ENCODE peak calls at places on chromosomes 4 and X, in nine cellular contexts. One of them, this sample, is unnamed.

GRCh38 chrX:31126205-31126604 is 54.4 kb upstream of the FTHL17 start:
- DNase-seq in progenitor cell of endocrine pancreas: no peak
- DNase-seq in CD4-positive, alpha-beta T cell: no peak
- DNase-seq in fibroblast of mammary gland: peak
- DNase-seq in LHCN-M2: peak
- DNase-seq in GM12891: no peak
- DNase-seq in brain microvascular endothelial cell: peak
- DNase-seq in mesendoderm: peak
- DNase-seq in Caki2: no peak
- DNase-seq in this sample: no peak

GRCh38 chr4:73001885-73002284 is 67.6 kb downstream of the COX18 start:
- DNase-seq in progenitor cell of endocrine pancreas: no peak
- DNase-seq in CD4-positive, alpha-beta T cell: no peak
- DNase-seq in fibroblast of mammary gland: no peak
- DNase-seq in LHCN-M2: no peak
- DNase-seq in GM12891: no peak
- DNase-seq in brain microvascular endothelial cell: no peak
- DNase-seq in mesendoderm: peak
- DNase-seq in Caki2: no peak
- DNase-seq in this sample: no peak

GRCh38 chrX:47723083-47723482 is 64.1 kb upstream of the UXT start:
- DNase-seq in progenitor cell of endocrine pancreas: no peak
- DNase-seq in CD4-positive, alpha-beta T cell: no peak
- DNase-seq in fibroblast of mammary gland: no peak
- DNase-seq in LHCN-M2: no peak
- DNase-seq in GM12891: no peak
- DNase-seq in brain microvascular endothelial cell: no peak
- DNase-seq in mesendoderm: no peak
- DNase-seq in Caki2: no peak
- DNase-seq in this sample: no peak

GRCh38 chrX:9339603-9340569 is 125.0 kb upstream of the TBL1X start:
- DNase-seq in progenitor cell of endocrine pancreas: no peak
- DNase-seq in CD4-positive, alpha-beta T cell: peak
- DNase-seq in fibroblast of mammary gland: no peak
- DNase-seq in LHCN-M2: peak
- DNase-seq in GM12891: no peak
- DNase-seq in brain microvascular endothelial cell: no peak
- DNase-seq in mesendoderm: no peak
- DNase-seq in Caki2: no peak
- DNase-seq in this sample: no peak

GRCh38 chr4:978957-979701 is 5.8 kb upstream of the DGKQ start:
- DNase-seq in progenitor cell of endocrine pancreas: no peak
- DNase-seq in CD4-positive, alpha-beta T cell: no peak
- DNase-seq in fibroblast of mammary gland: peak
- DNase-seq in LHCN-M2: no peak
- DNase-seq in GM12891: no peak
- DNase-seq in brain microvascular endothelial cell: no peak
- DNase-seq in mesendoderm: peak
- DNase-seq in Caki2: no peak
- DNase-seq in this sample: no peak

GRCh38 chrX:18809641-18810040 is 102.2 kb downstream of the PPEF1 start:
- DNase-seq in progenitor cell of endocrine pancreas: no peak
- DNase-seq in CD4-positive, alpha-beta T cell: no peak
- DNase-seq in fibroblast of mammary gland: no peak
- DNase-seq in LHCN-M2: no peak
- DNase-seq in GM12891: no peak
- DNase-seq in brain microvascular endothelial cell: no peak
- DNase-seq in mesendoderm: no peak
- DNase-seq in Caki2: no peak
- DNase-seq in this sample: no peak

GRCh38 chr4:115042496-115042895 is 70.9 kb downstream of the NDST4 start:
- DNase-seq in progenitor cell of endocrine pancreas: no peak
- DNase-seq in CD4-positive, alpha-beta T cell: no peak
- DNase-seq in fibroblast of mammary gland: no peak
- DNase-seq in LHCN-M2: peak
- DNase-seq in GM12891: no peak
- DNase-seq in brain microvascular endothelial cell: no peak
- DNase-seq in mesendoderm: peak
- DNase-seq in Caki2: no peak
- DNase-seq in this sample: no peak

GRCh38 chrX:1213971-1214370 is 1.5 kb upstream of the CRLF2 start:
- DNase-seq in progenitor cell of endocrine pancreas: no peak
- DNase-seq in CD4-positive, alpha-beta T cell: no peak
- DNase-seq in fibroblast of mammary gland: no peak
- DNase-seq in LHCN-M2: no peak
- DNase-seq in GM12891: no peak
- DNase-seq in brain microvascular endothelial cell: no peak
- DNase-seq in mesendoderm: no peak
- DNase-seq in Caki2: no peak
- DNase-seq in this sample: no peak

GRCh38 chr4:1463088-1463926 is 57.1 kb upstream of the NKX1-1 start:
- DNase-seq in progenitor cell of endocrine pancreas: no peak
- DNase-seq in CD4-positive, alpha-beta T cell: no peak
- DNase-seq in fibroblast of mammary gland: peak
- DNase-seq in LHCN-M2: no peak
- DNase-seq in GM12891: no peak
- DNase-seq in brain microvascular endothelial cell: peak
- DNase-seq in mesendoderm: no peak
- DNase-seq in Caki2: no peak
- DNase-seq in this sample: no peak

GRCh38 chrX:10235851-10236250 is 79.1 kb downstream of the CLCN4 start:
- DNase-seq in progenitor cell of endocrine pancreas: no peak
- DNase-seq in CD4-positive, alpha-beta T cell: no peak
- DNase-seq in fibroblast of mammary gland: peak
- DNase-seq in LHCN-M2: peak
- DNase-seq in GM12891: no peak
- DNase-seq in brain microvascular endothelial cell: peak
- DNase-seq in mesendoderm: no peak
- DNase-seq in Caki2: no peak
- DNase-seq in this sample: no peak

GRCh38 chr4:73836373-73837269 is at the start of gene CXCL6:
- DNase-seq in progenitor cell of endocrine pancreas: peak
- DNase-seq in CD4-positive, alpha-beta T cell: no peak
- DNase-seq in fibroblast of mammary gland: no peak
- DNase-seq in LHCN-M2: no peak
- DNase-seq in GM12891: no peak
- DNase-seq in brain microvascular endothelial cell: no peak
- DNase-seq in mesendoderm: peak
- DNase-seq in Caki2: no peak
- DNase-seq in this sample: no peak

GRCh38 chrX:11509786-11510185 is 155.9 kb downstream of the ARHGAP6 start:
- DNase-seq in progenitor cell of endocrine pancreas: no peak
- DNase-seq in CD4-positive, alpha-beta T cell: no peak
- DNase-seq in fibroblast of mammary gland: no peak
- DNase-seq in LHCN-M2: peak
- DNase-seq in GM12891: no peak
- DNase-seq in brain microvascular endothelial cell: peak
- DNase-seq in mesendoderm: no peak
- DNase-seq in Caki2: no peak
- DNase-seq in this sample: no peak

GRCh38 chr4:87093443-87094123 is 126.8 kb downstream of the KLHL8 start:
- DNase-seq in progenitor cell of endocrine pancreas: no peak
- DNase-seq in CD4-positive, alpha-beta T cell: peak
- DNase-seq in fibroblast of mammary gland: peak
- DNase-seq in LHCN-M2: peak
- DNase-seq in GM12891: peak
- DNase-seq in brain microvascular endothelial cell: peak
- DNase-seq in mesendoderm: peak
- DNase-seq in Caki2: peak
- DNase-seq in this sample: peak

GRCh38 chrX:71100581-71101505 is 5.2 kb downstream of the FOXO4 start:
- DNase-seq in progenitor cell of endocrine pancreas: no peak
- DNase-seq in CD4-positive, alpha-beta T cell: no peak
- DNase-seq in fibroblast of mammary gland: no peak
- DNase-seq in LHCN-M2: no peak
- DNase-seq in GM12891: no peak
- DNase-seq in brain microvascular endothelial cell: no peak
- DNase-seq in mesendoderm: no peak
- DNase-seq in Caki2: no peak
- DNase-seq in this sample: no peak

GRCh38 chrX:107654778-107655761 is 26.8 kb downstream of the PRPS1 start:
- DNase-seq in progenitor cell of endocrine pancreas: peak
- DNase-seq in CD4-positive, alpha-beta T cell: peak
- DNase-seq in fibroblast of mammary gland: peak
- DNase-seq in LHCN-M2: peak
- DNase-seq in GM12891: no peak
- DNase-seq in brain microvascular endothelial cell: peak
- DNase-seq in mesendoderm: peak
- DNase-seq in Caki2: peak
- DNase-seq in this sample: no peak

GRCh38 chrX:27599928-27600327 is 9.8 kb downstream of the DCAF8L2 start:
- DNase-seq in progenitor cell of endocrine pancreas: no peak
- DNase-seq in CD4-positive, alpha-beta T cell: no peak
- DNase-seq in fibroblast of mammary gland: peak
- DNase-seq in LHCN-M2: peak
- DNase-seq in GM12891: no peak
- DNase-seq in brain microvascular endothelial cell: no peak
- DNase-seq in mesendoderm: no peak
- DNase-seq in Caki2: peak
- DNase-seq in this sample: no peak

GRCh38 chrX:134365923-134366322 is 94.0 kb upstream of the HPRT1 start:
- DNase-seq in progenitor cell of endocrine pancreas: no peak
- DNase-seq in CD4-positive, alpha-beta T cell: no peak
- DNase-seq in fibroblast of mammary gland: no peak
- DNase-seq in LHCN-M2: no peak
- DNase-seq in GM12891: no peak
- DNase-seq in brain microvascular endothelial cell: no peak
- DNase-seq in mesendoderm: no peak
- DNase-seq in Caki2: no peak
- DNase-seq in this sample: no peak

GRCh38 chr4:157898836-157899605 is 273.8 kb downstream of the GASK1B start:
- DNase-seq in progenitor cell of endocrine pancreas: no peak
- DNase-seq in CD4-positive, alpha-beta T cell: no peak
- DNase-seq in fibroblast of mammary gland: peak
- DNase-seq in LHCN-M2: no peak
- DNase-seq in GM12891: no peak
- DNase-seq in brain microvascular endothelial cell: no peak
- DNase-seq in mesendoderm: no peak
- DNase-seq in Caki2: peak
- DNase-seq in this sample: no peak

GRCh38 chr4:186260504-186261448 is 5.2 kb upstream of the F11 start:
- DNase-seq in progenitor cell of endocrine pancreas: no peak
- DNase-seq in CD4-positive, alpha-beta T cell: no peak
- DNase-seq in fibroblast of mammary gland: peak
- DNase-seq in LHCN-M2: peak
- DNase-seq in GM12891: no peak
- DNase-seq in brain microvascular endothelial cell: no peak
- DNase-seq in mesendoderm: no peak
- DNase-seq in Caki2: no peak
- DNase-seq in this sample: no peak

GRCh38 chrX:149185087-149185486 is 320.0 kb downstream of the IDS start:
- DNase-seq in progenitor cell of endocrine pancreas: no peak
- DNase-seq in CD4-positive, alpha-beta T cell: no peak
- DNase-seq in fibroblast of mammary gland: peak
- DNase-seq in LHCN-M2: peak
- DNase-seq in GM12891: no peak
- DNase-seq in brain microvascular endothelial cell: no peak
- DNase-seq in mesendoderm: no peak
- DNase-seq in Caki2: no peak
- DNase-seq in this sample: no peak

This sample was measured in GM18507.